ENCODE peak calls at places on chromosome 22, in four cellular contexts. J is sigmoid colon, Y is tibial artery, C is astrocyte. I is an unnamed sample. For H3K4me1 and H3K9me3, the result is how much of the 10 kb centered on the place peaks cover.

GRCh38 chr22:36471341-36471821 is 10.1 kb downstream of the TXN2 start:
- DNase-seq in J (peak), Y (no peak), C (peak), I (no peak)

GRCh38 chr22:11598492-11599440 is 3929.2 kb upstream of the OR11H1 start:
- DNase-seq in J (no peak), Y (no peak), C (no peak), I (no peak)

GRCh38 chr22:39311592-39312400 is 7.6 kb downstream of the RPL3 start:
- DNase-seq in J (no peak), Y (no peak), C (no peak), I (no peak)

GRCh38 chr22:42437488-42438292 is 5.5 kb upstream of the NFAM1 start:
- DNase-seq in J (peak), Y (peak), C (no peak), I (peak)

GRCh38 chr22:20656902-20657836 is 116.7 kb upstream of the SERPIND1 start:
- DNase-seq in J (peak), Y (no peak), C (no peak), I (no peak)

GRCh38 chr22:26589367-26589844 is 526 bp downstream of the TPST2 start:
- DNase-seq in J (no peak), Y (no peak), C (no peak), I (peak)

GRCh38 chr22:40345271-40345670 is 1.0 kb upstream of the ADSL start:
- DNase-seq in J (no peak), Y (no peak), C (peak), I (no peak)

GRCh38 chr22:17569971-17570511 is 6.7 kb downstream of the SLC25A18 start:
- DNase-seq in J (peak), Y (no peak), C (peak), I (no peak)

GRCh38 chr22:20091690-20092476 is 11.8 kb downstream of the DGCR8 start:
- DNase-seq in J (no peak), Y (no peak), C (no peak), I (no peak)

GRCh38 chr22:20946080-20946986 is 20.7 kb upstream of the AIFM3 start:
- DNase-seq in J (peak), Y (no peak), C (peak), I (no peak)

GRCh38 chr22:25942989-25943411 is 201.0 kb downstream of the MYO18B start:
- DNase-seq in J (no peak), Y (no peak), C (no peak), I (peak)

GRCh38 chr22:17772963-17773605 is 1.2 kb downstream of the BID start:
- DNase-seq in J (peak), Y (no peak), C (peak), I (no peak)

GRCh38 chr22:20904008-20904979 is 12.9 kb upstream of the CRKL start:
- DNase-seq in J (no peak), Y (peak), C (peak), I (no peak)

GRCh38 chr22:17910561-17911311 is 113.6 kb downstream of the MICAL3 start:
- DNase-seq in J (peak), Y (peak), C (peak), I (peak)

GRCh38 chr22:33105501-33105911 is 47.3 kb upstream of the SYN3 start:
- DNase-seq in J (no peak), Y (no peak), C (peak), I (no peak)

GRCh38 chr22:24486501-24486921 is 8.6 kb upstream of the UPB1 start:
- DNase-seq in J (no peak), Y (no peak), C (peak), I (no peak)

GRCh38 chr22:24996420-24996952 is 44.0 kb downstream of the KIAA1671 start:
- DNase-seq in J (no peak), Y (no peak), C (peak), I (no peak)

GRCh38 chr22:42180349-42180842 is 49.8 kb upstream of the CYP2D6 start:
- DNase-seq in J (peak), Y (peak), C (peak), I (no peak)

GRCh38 chr22:32998373-32998772 is 59.8 kb downstream of the SYN3 start:
- DNase-seq in J (no peak), Y (no peak), C (no peak), I (no peak)

GRCh38 chr22:32237021-32237420 is 18.1 kb downstream of the SLC5A4 start:
- DNase-seq in J (no peak), Y (no peak), C (no peak), I (no peak)

GRCh38 chr22:20430641-20431519 is 6.7 kb downstream of the SCARF2 start:
- DNase-seq in J (peak), Y (no peak), C (peak), I (peak)

GRCh38 chr22:24398409-24398808 is 29.0 kb upstream of the ADORA2A start:
- DNase-seq in J (no peak), Y (no peak), C (no peak), I (no peak)

GRCh38 chr22:32324505-32325415 is 32.9 kb upstream of the RFPL3 start:
- DNase-seq in J (no peak), Y (no peak), C (no peak), I (no peak)

GRCh38 chr22:19643448-19644313 is 70.6 kb upstream of the SEPTIN5 start:
- DNase-seq in J (no peak), Y (peak), C (no peak), I (no peak)

GRCh38 chr22:20567371-20567847 is 60.0 kb downstream of the MED15 start:
- DNase-seq in J (no peak), Y (no peak), C (peak), I (peak)

GRCh38 chr22:31635638-31636306 is 26.2 kb downstream of the PISD start:
- DNase-seq in J (no peak), Y (no peak), C (no peak), I (no peak)

GRCh38 chr22:40653361-40653760 is 16.8 kb upstream of the MRTFA start:
- DNase-seq in J (no peak), Y (no peak), C (no peak), I (no peak)

GRCh38 chr22:43236401-43237166 is 49.6 kb upstream of the TTLL12 start:
- DNase-seq in J (no peak), Y (no peak), C (no peak), I (peak)

DNA sequence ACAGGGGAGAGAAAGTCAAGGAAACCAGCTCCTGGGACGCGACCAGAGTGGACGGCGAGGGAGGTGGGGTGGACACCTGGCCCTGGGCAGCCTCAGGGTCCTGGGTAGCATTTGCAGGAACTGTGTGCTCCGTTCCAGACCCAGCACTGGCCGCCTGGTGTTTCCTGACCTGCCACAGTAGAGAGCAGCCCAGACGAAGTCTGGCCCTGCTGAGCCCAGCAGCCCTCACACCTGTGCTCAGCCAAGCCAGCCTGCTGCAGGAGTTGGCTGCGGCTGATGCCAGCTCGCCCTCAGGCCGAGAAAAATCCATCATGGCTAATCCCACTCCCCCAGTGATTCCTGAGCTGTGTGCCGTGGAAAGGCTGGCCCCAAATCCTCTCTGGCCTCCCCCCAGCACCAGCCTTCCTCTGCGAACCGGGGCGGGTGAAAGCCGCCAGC is 88.8 kb downstream of the RTL6 start:
- DNase-seq in J (peak), Y (no peak), C (no peak), I (no peak)
- H3K4me1 ChIP-seq in J (under half), Y (under half), C (under half), I (under half)

DNA sequence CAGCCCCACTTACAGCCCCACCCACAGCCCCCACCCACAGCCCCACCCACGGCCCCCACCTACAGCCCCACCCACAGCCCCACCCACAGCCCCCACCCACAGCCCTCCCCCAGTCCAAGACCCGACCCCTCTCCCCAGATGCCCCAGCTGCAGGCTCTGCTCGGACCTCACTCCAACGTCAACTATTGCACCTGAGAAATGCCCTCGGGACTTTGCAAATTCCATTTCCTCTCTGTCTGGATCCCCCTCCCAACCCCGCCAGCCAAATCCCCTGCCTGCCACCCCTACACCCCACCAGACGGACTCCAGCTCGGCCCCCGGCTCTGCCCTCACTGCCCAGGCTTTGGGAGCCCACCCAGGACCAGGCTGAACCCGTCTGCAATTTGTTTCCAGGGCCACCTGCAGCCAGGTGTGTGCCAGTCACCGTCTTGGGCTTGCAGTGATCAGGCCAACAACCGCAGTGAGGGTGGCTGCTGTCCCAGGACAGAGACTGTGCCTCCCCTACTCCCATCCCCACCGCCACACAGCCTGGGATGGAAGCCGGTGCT is 662.8 kb downstream of the BRD1 start:
- DNase-seq in J (no peak), Y (no peak), C (no peak), I (no peak)
- H3K9me3 ChIP-seq in J (under half), Y (under half), C (under half), I (under half)

GRCh38 chr22:38170469-38170868 is 11.2 kb downstream of the PLA2G6 start:
- DNase-seq in J (peak), Y (no peak), C (no peak), I (no peak)
- H3K4me1 ChIP-seq in J (under half), Y (under half), C (under half), I (half or more)

DNA sequence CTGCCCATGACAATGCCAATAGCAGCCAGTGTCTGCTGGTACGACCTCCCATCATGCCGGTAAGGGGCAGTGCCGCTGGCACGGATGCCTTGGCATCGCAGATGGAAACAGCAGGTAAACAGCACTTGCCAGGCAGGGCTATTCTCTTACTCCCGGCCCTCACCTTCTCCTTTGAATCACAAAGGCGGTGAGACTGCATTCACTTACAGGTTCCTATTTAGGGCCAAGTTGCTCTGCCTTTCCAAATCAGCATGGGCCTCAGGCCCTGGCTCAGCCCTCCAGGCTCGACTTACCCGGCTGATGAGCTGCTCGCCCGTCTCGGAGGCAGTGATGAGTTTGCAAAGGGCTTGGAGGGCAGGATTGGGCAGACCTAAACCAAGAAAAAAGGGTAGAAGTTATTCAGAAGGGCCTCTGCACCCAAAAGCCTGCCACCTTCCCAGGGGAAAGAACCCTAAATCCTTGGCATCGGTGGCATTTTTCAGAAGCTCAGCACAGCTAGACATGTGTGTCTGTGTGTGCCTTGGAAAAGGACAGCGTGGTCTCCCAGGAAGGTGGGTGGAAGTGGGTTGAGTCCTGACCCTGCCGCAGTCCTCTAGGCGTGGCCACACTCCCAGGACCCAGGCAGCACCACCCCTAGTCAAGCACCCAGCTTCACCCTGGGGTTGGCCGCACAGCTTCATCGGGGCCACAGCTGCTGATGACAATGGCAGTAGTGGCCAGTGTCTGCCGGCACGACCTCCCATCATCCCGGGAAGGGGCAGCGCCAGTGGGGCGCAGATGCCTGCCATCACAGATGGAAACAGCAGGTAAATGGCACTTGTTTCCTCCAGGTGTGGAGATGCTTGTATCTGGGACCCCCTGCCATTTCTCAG is 73.5 kb upstream of the PITPNB start:
- DNase-seq in J (peak), Y (peak), C (no peak), I (no peak)
- H3K9me3 ChIP-seq in J (under half), Y (under half), C (under half), I (under half)

DNA sequence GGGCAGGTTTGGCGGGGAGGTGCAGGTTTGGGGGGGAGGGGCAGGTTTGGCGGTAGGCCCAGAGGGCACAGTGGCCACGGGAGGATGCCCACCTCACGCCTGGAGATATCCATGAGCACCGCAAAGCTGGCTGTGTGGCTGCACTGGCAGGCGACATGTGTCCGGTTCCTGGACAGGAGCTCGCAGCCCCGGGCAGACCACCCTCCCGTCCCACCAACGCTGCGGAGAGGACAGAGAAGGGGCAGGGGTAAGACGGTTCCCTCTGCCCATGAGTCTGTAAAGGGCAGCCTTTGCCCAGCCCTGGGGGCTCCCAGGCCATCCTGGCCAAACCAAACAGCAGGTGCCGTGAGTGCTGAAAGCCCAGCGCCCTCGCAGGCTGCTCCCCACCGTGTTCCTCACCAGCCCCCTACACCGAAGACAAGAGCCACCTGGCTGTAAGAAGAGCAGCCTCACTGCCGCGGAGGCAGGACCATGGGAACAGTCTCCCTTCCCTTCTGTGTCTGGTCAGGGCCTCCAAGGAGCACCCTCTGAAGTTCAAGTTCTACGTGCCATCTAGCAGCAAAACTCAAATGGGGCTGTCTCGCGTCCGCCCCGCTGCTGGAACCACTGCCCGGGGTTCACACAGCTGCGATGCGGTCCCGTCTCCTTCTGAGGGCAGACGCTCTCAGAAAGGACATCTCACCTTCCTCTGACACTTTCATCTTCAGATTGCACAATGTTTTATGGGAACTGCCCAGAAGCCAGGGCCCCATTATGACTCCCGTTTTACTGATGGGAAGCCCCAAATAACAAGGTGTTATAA is 43.2 kb downstream of the TRMU start:
- DNase-seq in J (no peak), Y (no peak), C (no peak), I (no peak)
- H3K4me1 ChIP-seq in J (under half), Y (under half), C (under half), I (under half)

DNA sequence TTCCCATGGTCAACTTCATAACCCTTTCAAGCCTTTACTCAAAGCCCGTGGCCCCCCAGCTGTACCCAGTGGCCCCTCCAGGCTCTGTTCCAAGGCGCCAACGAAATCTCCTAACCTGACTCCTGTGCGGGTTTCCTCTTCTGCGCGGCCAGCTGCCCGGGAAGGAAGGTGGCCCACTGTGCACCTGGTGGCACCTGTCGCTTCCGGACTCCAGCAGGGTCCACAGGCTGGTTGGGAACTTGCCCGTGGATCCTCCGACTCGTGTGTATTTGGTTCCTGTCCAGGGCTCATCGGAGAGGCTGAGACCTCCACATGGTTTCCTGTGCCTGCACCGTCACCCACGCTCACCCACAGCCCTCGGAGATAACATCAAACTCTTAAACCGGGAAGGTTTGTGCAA is 335.4 kb downstream of the BRD1 start:
- DNase-seq in J (no peak), Y (no peak), C (no peak), I (no peak)
- H3K9me3 ChIP-seq in J (under half), Y (under half), C (under half), I (under half)

GRCh38 chr22:22914726-22915669 is 27.4 kb downstream of the IGLL5 start:
- DNase-seq in J (no peak), Y (no peak), C (no peak), I (no peak)
- H3K4me1 ChIP-seq in J (under half), Y (under half), C (under half), I (under half)

GRCh38 chr22:29967461-29967860 is 84.5 kb downstream of the MTMR3 start:
- DNase-seq in J (no peak), Y (no peak), C (no peak), I (no peak)
- H3K9me3 ChIP-seq in J (under half), Y (under half), C (under half), I (under half)

GRCh38 chr22:30250039-30250565 is 3.5 kb upstream of the LIF start:
- DNase-seq in J (no peak), Y (no peak), C (no peak), I (no peak)

GRCh38 chr22:30250713-30251267 is 4.2 kb upstream of the LIF start:
- DNase-seq in J (no peak), Y (no peak), C (peak), I (no peak)

GRCh38 chr22:30247974-30248373 is 1.4 kb upstream of the LIF start:
- DNase-seq in J (no peak), Y (no peak), C (no peak), I (no peak)

GRCh38 chr22:30248484-30248883 is 1.9 kb upstream of the LIF start:
- DNase-seq in J (no peak), Y (no peak), C (no peak), I (no peak)

GRCh38 chr22:30249049-30250038 is 2.8 kb upstream of the LIF start:
- DNase-seq in J (peak), Y (peak), C (no peak), I (peak)
- H3K4me1 ChIP-seq in J (under half), Y (half or more), C (half or more), I (under half)

GRCh38 chr22:46620588-46621242 is 529 bp downstream of the GRAMD4 start:
- DNase-seq in J (peak), Y (no peak), C (no peak), I (no peak)

GRCh38 chr22:46618667-46619066 is 1.5 kb upstream of the GRAMD4 start:
- DNase-seq in J (no peak), Y (no peak), C (no peak), I (peak)

GRCh38 chr22:46619830-46620501 is at the start of gene GRAMD4:
- DNase-seq in J (peak), Y (peak), C (peak), I (peak)

GRCh38 chr22:46618104-46618647 is 2.0 kb upstream of the GRAMD4 start:
- DNase-seq in J (no peak), Y (no peak), C (no peak), I (no peak)

DNA sequence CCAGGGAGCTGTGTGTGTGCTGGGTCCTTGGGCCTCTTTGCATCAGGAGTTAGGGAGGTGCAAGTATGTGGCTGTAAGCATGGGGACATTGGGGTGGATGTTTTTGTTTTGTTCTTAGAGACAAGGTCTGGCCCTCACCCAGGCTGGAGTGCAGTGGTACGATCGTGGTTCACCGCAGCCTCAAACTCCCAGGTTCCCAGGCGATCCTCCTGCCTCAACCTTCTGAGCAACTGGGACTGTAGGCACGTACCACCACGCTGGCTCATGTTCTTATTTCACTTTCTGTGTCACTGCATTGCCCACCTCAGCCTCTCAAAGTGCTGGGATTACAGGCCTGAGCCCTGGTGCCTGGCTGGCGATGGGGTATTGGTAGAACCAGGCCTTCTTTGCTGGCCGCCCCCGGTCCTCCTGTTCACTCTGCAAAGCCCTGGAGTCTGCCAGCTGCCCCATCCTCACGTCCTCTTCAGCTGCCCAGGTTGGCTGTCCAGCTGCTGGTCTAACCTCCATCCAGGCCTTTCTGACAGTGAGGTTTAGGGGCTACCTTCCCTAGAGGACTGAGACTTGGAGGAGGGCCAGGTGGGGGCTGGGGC is 851 bp upstream of the GRAMD4 start:
- DNase-seq in J (no peak), Y (no peak), C (peak), I (no peak)
- H3K9me3 ChIP-seq in J (under half), Y (under half), C (under half), I (under half)

I was measured in left ventricle myocardium inferior.